ENCODE peak calls at places on chromosome 22, in ten cellular contexts. B is stimulated activated CD8-positive, alpha-beta memory T cell treated with anti-CD3 and anti-CD28 coated beads, Interleukin-7, amount 100 ng/mL, for 1 hour; I is HS-5; W is activated T-cell treated with anti-CD3 and anti-CD28 coated beads for 1 hour; D is stimulated activated CD4-positive, alpha-beta T cell treated with anti-CD3 and anti-CD28 coated beads, Interleukin-12 subunit alpha, Interleukin-12 subunit beta, amount 100 ng/mL, for 4 hours; Z is CMK; C is C1 segment of cervical spinal cord; A is H9; N is activated CD4-positive, alpha-beta T cell treated with anti-CD3 and anti-CD28 coated beads for 24 hours; S is cardiac muscle cell. F is an unnamed sample.

GRCh38 chr22:29093030-29093429 is 20.2 kb downstream of the KREMEN1 start:
- DNase-seq in B (no peak), I (no peak), W (no peak), D (no peak), Z (no peak), C (no peak), A (no peak), N (no peak), S (no peak), F (no peak)

GRCh38 chr22:43560651-43561050 is 148.8 kb downstream of the MPPED1 start:
- DNase-seq in B (no peak), I (no peak), W (no peak), D (no peak), Z (no peak), C (no peak), A (peak; percentile 25), N (no peak), S (no peak), F (no peak)

GRCh38 chr22:28882545-28882877 is 861 bp upstream of the ZNRF3 start:
- DNase-seq in B (no peak), I (peak; percentile 24), W (no peak), D (no peak), Z (no peak), C (no peak), A (no peak), N (no peak), S (no peak), F (no peak)

GRCh38 chr22:18120941-18121340 is 10.3 kb downstream of the TUBA8 start:
- DNase-seq in B (no peak), I (no peak), W (no peak), D (no peak), Z (no peak), C (no peak), A (no peak), N (no peak), S (no peak), F (no peak)

GRCh38 chr22:18133452-18133851 is 16.5 kb upstream of the USP18 start:
- DNase-seq in B (no peak), I (no peak), W (no peak), D (no peak), Z (no peak), C (no peak), A (no peak), N (no peak), S (no peak), F (no peak)

GRCh38 chr22:42901790-42902508 is 44.9 kb upstream of the ARFGAP3 start:
- DNase-seq in B (no peak), I (no peak), W (no peak), D (no peak), Z (no peak), C (no peak), A (no peak), N (no peak), S (no peak), F (no peak)

GRCh38 chr22:42769574-42770447 is 49.1 kb upstream of the A4GALT start:
- DNase-seq in B (no peak), I (peak; percentile 42), W (no peak), D (no peak), Z (no peak), C (no peak), A (no peak), N (no peak), S (no peak), F (no peak)

GRCh38 chr22:40654522-40655167 is 18.1 kb upstream of the MRTFA start:
- DNase-seq in B (no peak), I (no peak), W (no peak), D (no peak), Z (no peak), C (peak; percentile 43), A (peak; percentile 42), N (no peak), S (no peak), F (peak; percentile 48)

GRCh38 chr22:49826603-49827306 is 918 bp downstream of the BRD1 start:
- DNase-seq in B (peak; percentile 11), I (no peak), W (peak; percentile 22), D (peak; percentile 25), Z (no peak), C (peak; percentile 25), A (no peak), N (no peak), S (peak; percentile 52), F (no peak)

GRCh38 chr22:44648085-44648820 is 53.8 kb upstream of the PRR5 start:
- DNase-seq in B (no peak), I (no peak), W (no peak), D (no peak), Z (no peak), C (no peak), A (peak; percentile 25), N (no peak), S (no peak), F (no peak)

GRCh38 chr22:32020117-32020516 is 22.9 kb upstream of the SLC5A1 start:
- DNase-seq in B (no peak), I (peak; percentile 95), W (no peak), D (no peak), Z (no peak), C (no peak), A (no peak), N (no peak), S (no peak), F (no peak)

GRCh38 chr22:46028069-46028991 is 51.4 kb upstream of the WNT7B start:
- DNase-seq in B (no peak), I (no peak), W (no peak), D (no peak), Z (no peak), C (no peak), A (no peak), N (no peak), S (no peak), F (no peak)

GRCh38 chr22:24337894-24338645 is 67.4 kb downstream of the SPECC1L start:
- DNase-seq in B (no peak), I (no peak), W (no peak), D (no peak), Z (no peak), C (no peak), A (no peak), N (no peak), S (no peak), F (no peak)

GRCh38 chr22:42169055-42169469 is 38.5 kb upstream of the CYP2D6 start:
- DNase-seq in B (peak; percentile 32), I (no peak), W (peak; percentile 57), D (peak; percentile 54), Z (peak; percentile 49), C (peak; percentile 51), A (peak; percentile 84), N (peak; percentile 54), S (peak; percentile 82), F (peak; percentile 36)

GRCh38 chr22:46062971-46063631 is 86.1 kb upstream of the WNT7B start:
- DNase-seq in B (no peak), I (no peak), W (no peak), D (no peak), Z (no peak), C (no peak), A (no peak), N (no peak), S (no peak), F (no peak)

GRCh38 chr22:27424319-27424718 is 377.2 kb downstream of the MN1 start:
- DNase-seq in B (no peak), I (no peak), W (no peak), D (no peak), Z (no peak), C (no peak), A (no peak), N (no peak), S (no peak), F (no peak)

F was measured in HFF-Myc.